ENCODE peak calls at places on chromosome 22, in six cellular contexts. H is H1, Z is IMR-90, K is neuronal stem cell, Q is H9, I is trophoblast cell. W is an unnamed sample.

GRCh38 chr22:39243443-39244072 is 1.2 kb downstream of the PDGFB start:
- DNase-seq in H (peak; percentile 77), K (no peak), Z (no peak), Q (no peak), I (peak; percentile 55), W (peak; percentile 40)

GRCh38 chr22:43006753-43007152 is 8.2 kb downstream of the PACSIN2 start:
- DNase-seq in K (no peak), H (no peak), I (peak; percentile 86), Z (no peak), Q (no peak), W (no peak)

GRCh38 chr22:41578818-41579217 is 10.8 kb downstream of the PMM1 start:
- DNase-seq in H (no peak), Z (no peak), K (no peak), I (no peak), Q (no peak), W (no peak)

GRCh38 chr22:38850399-38850798 is 6.6 kb upstream of the NPTXR start:
- DNase-seq in K (no peak), H (no peak), I (no peak), Q (no peak), Z (no peak), W (no peak)

GRCh38 chr22:41842996-41843970 is 10.4 kb downstream of the SREBF2 start:
- DNase-seq in K (no peak), I (peak; percentile 81), Z (no peak), Q (no peak), H (no peak), W (no peak)

GRCh38 chr22:32375678-32376450 is 18.2 kb downstream of the RFPL3 start:
- DNase-seq in Z (no peak), Q (no peak), K (no peak), H (no peak), I (peak; percentile 87), W (no peak)

GRCh38 chr22:46471901-46472721 is 65.3 kb downstream of the CELSR1 start:
- DNase-seq in I (no peak), H (no peak), Q (no peak), K (no peak), Z (no peak), W (no peak)

GRCh38 chr22:21802673-21803072 is 64.8 kb downstream of the MAPK1 start:
- DNase-seq in Z (no peak), Q (no peak), I (no peak), K (no peak), H (no peak), W (no peak)

GRCh38 chr22:33492210-33492651 is 428.0 kb downstream of the LARGE1 start:
- DNase-seq in K (no peak), Q (no peak), H (peak; percentile 52), Z (no peak), I (no peak), W (peak; percentile 51)

GRCh38 chr22:33803371-33803770 is 116.9 kb downstream of the LARGE1 start:
- DNase-seq in I (peak; percentile 16), Z (peak; percentile 98), K (no peak), H (no peak), Q (no peak), W (peak; percentile 92)

GRCh38 chr22:46777609-46777970 is 15.1 kb downstream of the TBC1D22A start:
- DNase-seq in I (no peak), H (no peak), Q (no peak), K (no peak), Z (no peak), W (no peak)

GRCh38 chr22:18056161-18056666 is 21.6 kb upstream of the PEX26 start:
- DNase-seq in Q (no peak), K (no peak), H (no peak), I (no peak), Z (peak; percentile 76), W (peak; percentile 82)

GRCh38 chr22:31088233-31088986 is 7.3 kb downstream of the SMTN start:
- DNase-seq in Z (no peak), Q (no peak), H (no peak), I (no peak), K (no peak), W (no peak)

GRCh38 chr22:50012201-50013181 is at the start of gene IL17REL:
- DNase-seq in Q (peak; percentile 34), Z (peak; percentile 10), H (peak; percentile 54), I (peak; percentile 24), K (no peak), W (peak; percentile 27)

GRCh38 chr22:42907404-42908081 is 50.5 kb upstream of the ARFGAP3 start:
- DNase-seq in I (no peak), H (no peak), Q (no peak), Z (no peak), K (no peak), W (no peak)

GRCh38 chr22:23240639-23241389 is 60.5 kb downstream of the BCR start:
- DNase-seq in I (peak; percentile 33), K (no peak), Q (peak; percentile 67), Z (no peak), H (no peak), W (no peak)

GRCh38 chr22:24157783-24158170 is 23.5 kb upstream of the SUSD2 start:
- DNase-seq in Z (no peak), H (no peak), K (no peak), I (no peak), Q (no peak), W (no peak)

GRCh38 chr22:30910358-30910757 is 58.2 kb downstream of the MORC2 start:
- DNase-seq in K (no peak), Z (no peak), Q (no peak), I (no peak), H (no peak), W (no peak)

GRCh38 chr22:41902932-41903421 is 11.9 kb downstream of the SHISA8 start:
- DNase-seq in H (no peak), K (no peak), Z (no peak), I (no peak), Q (no peak), W (no peak)

GRCh38 chr22:46047841-46048595 is 71.1 kb upstream of the WNT7B start:
- DNase-seq in Q (no peak), H (no peak), K (no peak), Z (no peak), I (no peak), W (no peak)

GRCh38 chr22:28143206-28143605 is 224.2 kb upstream of the PITPNB start:
- DNase-seq in Q (no peak), H (no peak), I (no peak), K (no peak), Z (no peak), W (no peak)

DNA sequence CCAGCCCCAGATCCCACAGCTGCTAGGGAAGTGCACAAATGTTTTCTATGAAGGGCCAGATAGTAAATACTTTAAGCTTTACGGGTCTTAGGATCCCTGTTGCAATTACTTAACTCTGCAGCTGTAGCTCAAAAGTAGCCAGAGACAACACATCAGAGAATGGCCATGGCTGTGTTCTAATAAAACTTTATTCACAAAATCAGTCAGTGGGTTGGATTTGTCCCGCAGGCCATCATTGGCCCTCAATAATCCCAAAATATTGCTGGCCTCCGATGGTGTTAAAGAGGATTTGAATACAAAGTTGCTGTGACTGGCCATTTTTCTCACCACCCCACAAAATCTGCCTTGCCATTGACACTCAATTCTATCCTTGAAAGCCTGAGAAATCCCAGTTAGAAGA is 49.6 kb downstream of the ISX start:
- DNase-seq in Z (no peak), Q (no peak), K (no peak), I (no peak), H (no peak), W (no peak)
- H3K14ac ChIP-seq in Z (no peak overlapping the region), Q (no peak overlapping the region), K (no peak overlapping the region), I (no peak overlapping the region), H (no peak overlapping the region), W (no peak overlapping the region)

GRCh38 chr22:37167176-37167980 is 17.7 kb upstream of the IL2RB start:
- DNase-seq in K (no peak), Q (no peak), H (no peak), Z (no peak), I (no peak), W (no peak)

GRCh38 chr22:37169412-37169811 is 18.6 kb downstream of the C1QTNF6 start:
- DNase-seq in K (no peak), H (no peak), I (no peak), Q (no peak), Z (no peak), W (no peak)

GRCh38 chr22:37169947-37170688 is 17.9 kb downstream of the C1QTNF6 start:
- DNase-seq in K (no peak), H (no peak), Q (no peak), I (no peak), Z (no peak), W (no peak)

GRCh38 chr22:37166675-37167066 is 17.0 kb upstream of the IL2RB start:
- DNase-seq in I (peak; percentile 77), H (peak; percentile 90), Z (peak; percentile 65), Q (peak; percentile 86), K (peak; percentile 70), W (peak; percentile 75)

GRCh38 chr22:37167981-37168647 is 18.4 kb upstream of the IL2RB start:
- DNase-seq in I (peak; percentile 54), Q (no peak), H (no peak), K (no peak), Z (no peak), W (no peak)
- H3K9ac ChIP-seq in I (no peak overlapping the region), Q (no peak overlapping the region), H (no peak overlapping the region), K (no peak overlapping the region), Z (no peak overlapping the region), W (no peak overlapping the region)

GRCh38 chr22:44276706-44277403 is 35.9 kb downstream of the SHISAL1 start:
- DNase-seq in Z (no peak), I (no peak), K (no peak), Q (no peak), H (no peak), W (no peak)

GRCh38 chr22:44277404-44278135 is 35.2 kb downstream of the SHISAL1 start:
- DNase-seq in K (no peak), I (no peak), H (no peak), Z (no peak), Q (no peak), W (no peak)

GRCh38 chr22:44279059-44279340 is 33.8 kb downstream of the SHISAL1 start:
- DNase-seq in I (no peak), Q (no peak), H (no peak), Z (no peak), K (no peak), W (no peak)

GRCh38 chr22:44280665-44281188 is 32.0 kb downstream of the SHISAL1 start:
- DNase-seq in I (no peak), Z (no peak), K (no peak), H (no peak), Q (no peak), W (no peak)

DNA sequence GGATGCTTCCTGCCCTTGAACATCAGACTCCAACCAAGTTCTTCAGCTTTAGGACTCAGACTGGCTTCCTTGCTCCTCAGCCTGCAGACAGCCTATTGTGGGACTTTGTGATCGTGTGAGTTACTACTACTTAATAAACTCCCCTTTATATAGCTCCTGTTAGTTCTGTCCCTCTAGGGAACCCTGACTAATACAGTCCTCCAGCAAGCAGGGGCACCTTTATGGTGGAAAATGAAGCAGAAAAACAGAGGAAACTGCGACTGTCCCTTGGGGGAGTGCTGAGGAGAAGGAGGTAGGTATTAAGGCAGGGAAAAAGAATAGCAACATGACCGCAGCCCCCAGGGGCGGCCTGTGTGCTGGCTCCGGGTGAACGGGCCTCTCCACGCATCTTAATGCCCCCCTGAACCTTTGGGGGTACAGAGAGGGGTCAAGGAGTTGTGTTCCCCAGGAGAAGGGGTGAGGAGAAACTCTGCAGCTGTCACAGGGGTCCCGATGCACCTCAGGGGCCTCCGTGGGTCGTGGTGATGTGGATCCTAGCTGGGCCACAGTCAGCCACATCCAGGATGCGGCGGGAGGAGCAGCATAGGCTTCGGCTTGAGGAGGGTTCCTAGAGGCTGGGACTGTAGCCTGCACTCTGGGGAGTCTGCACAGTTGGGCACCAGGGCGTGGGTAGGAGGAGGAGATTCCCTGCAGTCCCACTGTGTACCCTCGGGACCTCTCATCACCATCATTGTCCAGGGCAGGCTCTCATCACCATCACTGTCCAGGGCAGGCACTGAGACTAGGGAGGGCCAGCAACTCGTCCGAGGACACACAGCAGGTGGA is 34.3 kb downstream of the SHISAL1 start:
- DNase-seq in H (no peak), Q (no peak), K (no peak), Z (no peak), I (no peak), W (no peak)
- H3K9me3 ChIP-seq in H (no peaks in the 10 kb centered on the region), Q (no peaks in the 10 kb centered on the region), K (no peaks in the 10 kb centered on the region), Z (no peaks in the 10 kb centered on the region), I (peaks cover 4% of the 10 kb centered on the region), W (no peaks in the 10 kb centered on the region)

GRCh38 chr22:29351042-29351441 is 35.5 kb upstream of the RASL10A start:
- DNase-seq in H (no peak), Q (no peak), K (no peak), I (no peak), Z (no peak), W (no peak)
- H3K14ac ChIP-seq in H (no peak overlapping the region), Q (no peak overlapping the region), K (no peak overlapping the region), I (no peak overlapping the region), Z (no peak overlapping the region), W (no peak overlapping the region)